ENCODE peak calls at places on chromosome 17, in four cellular contexts. I is lower leg skin, M is A549, R is psoas muscle. J is an unnamed sample.

GRCh38 chr17:39926588-39927100 is 757 bp downstream of the ORMDL3 start:
- DNase-seq in I (no peak), M (peak), R (no peak), J (peak)

GRCh38 chr17:70208825-70209555 is 39.7 kb downstream of the KCNJ2 start:
- DNase-seq in I (no peak), M (no peak), R (no peak), J (no peak)

GRCh38 chr17:38729886-38730525 is at the start of gene CISD3:
- DNase-seq in I (peak), M (peak), R (peak), J (peak)

GRCh38 chr17:4739122-4740024 is at the start of the genes CXCL16 and ZMYND15:
- DNase-seq in I (peak), M (peak), R (peak), J (peak)

GRCh38 chr17:31580331-31581021 is 189.0 kb downstream of the RAB11FIP4 start:
- DNase-seq in I (peak), M (no peak), R (peak), J (peak)

GRCh38 chr17:77117415-77117814 is 23.4 kb upstream of the SEC14L1 start:
- DNase-seq in I (no peak), M (no peak), R (no peak), J (no peak)

GRCh38 chr17:10790491-10791401 is 13.2 kb downstream of the TMEM238L start:
- DNase-seq in I (no peak), M (no peak), R (no peak), J (no peak)

GRCh38 chr17:57108656-57109392 is 23.8 kb downstream of the AKAP1 start:
- DNase-seq in I (no peak), M (no peak), R (peak), J (no peak)

GRCh38 chr17:31674717-31675349 is 184.2 kb downstream of the COPRS start:
- DNase-seq in I (peak), M (no peak), R (no peak), J (no peak)

GRCh38 chr17:11871773-11872172 is 125.5 kb downstream of the ZNF18 start:
- DNase-seq in I (no peak), M (no peak), R (no peak), J (no peak)

GRCh38 chr17:17104494-17104893 is 62.2 kb downstream of the MPRIP start:
- DNase-seq in I (no peak), M (no peak), R (peak), J (no peak)

GRCh38 chr17:58300336-58300735 is 19.6 kb upstream of the MPO start:
- DNase-seq in I (peak), M (no peak), R (no peak), J (no peak)

GRCh38 chr17:82952019-82952418 is 112.2 kb upstream of the ZNF750 start:
- DNase-seq in I (peak), M (no peak), R (peak), J (no peak)

GRCh38 chr17:28334666-28335200 is 539 bp downstream of the IFT20 start:
- DNase-seq in I (no peak), M (no peak), R (no peak), J (no peak)

GRCh38 chr17:27323538-27324212 is 29.8 kb downstream of the WSB1 start:
- DNase-seq in I (peak), M (no peak), R (peak), J (peak)

GRCh38 chr17:48841395-48841831 is 10.6 kb downstream of the CALCOCO2 start:
- DNase-seq in I (no peak), M (no peak), R (no peak), J (peak)

DNA sequence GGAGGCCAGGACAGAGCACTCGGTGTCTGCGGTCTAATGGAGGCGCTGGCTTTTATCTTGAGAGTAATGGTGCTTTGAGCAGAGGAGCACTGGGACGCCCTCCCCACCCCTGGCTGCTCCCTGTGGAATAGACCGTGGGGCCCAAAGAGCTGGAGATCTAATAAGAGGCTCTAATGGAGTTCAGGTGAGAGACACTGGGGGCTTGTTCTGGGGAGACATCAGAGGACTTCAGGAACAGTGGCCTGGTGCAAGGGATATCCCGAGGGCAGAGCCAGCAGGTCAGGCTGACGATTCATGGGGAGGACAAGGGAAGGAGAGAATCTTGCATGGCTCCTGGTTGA is 9.5 kb upstream of the KRT19 start:
- DNase-seq in I (no peak), M (no peak), R (no peak), J (no peak)
- TF ChIP-seq CTCF in I (no peak), M (no peak), R (no peak), J (no peak)

GRCh38 chr17:65548570-65548969 is 12.9 kb downstream of the AXIN2 start:
- DNase-seq in I (no peak), M (no peak), R (no peak), J (no peak)
- TF ChIP-seq CTCF in I (no peak), M (no peak), R (no peak), J (no peak)

DNA sequence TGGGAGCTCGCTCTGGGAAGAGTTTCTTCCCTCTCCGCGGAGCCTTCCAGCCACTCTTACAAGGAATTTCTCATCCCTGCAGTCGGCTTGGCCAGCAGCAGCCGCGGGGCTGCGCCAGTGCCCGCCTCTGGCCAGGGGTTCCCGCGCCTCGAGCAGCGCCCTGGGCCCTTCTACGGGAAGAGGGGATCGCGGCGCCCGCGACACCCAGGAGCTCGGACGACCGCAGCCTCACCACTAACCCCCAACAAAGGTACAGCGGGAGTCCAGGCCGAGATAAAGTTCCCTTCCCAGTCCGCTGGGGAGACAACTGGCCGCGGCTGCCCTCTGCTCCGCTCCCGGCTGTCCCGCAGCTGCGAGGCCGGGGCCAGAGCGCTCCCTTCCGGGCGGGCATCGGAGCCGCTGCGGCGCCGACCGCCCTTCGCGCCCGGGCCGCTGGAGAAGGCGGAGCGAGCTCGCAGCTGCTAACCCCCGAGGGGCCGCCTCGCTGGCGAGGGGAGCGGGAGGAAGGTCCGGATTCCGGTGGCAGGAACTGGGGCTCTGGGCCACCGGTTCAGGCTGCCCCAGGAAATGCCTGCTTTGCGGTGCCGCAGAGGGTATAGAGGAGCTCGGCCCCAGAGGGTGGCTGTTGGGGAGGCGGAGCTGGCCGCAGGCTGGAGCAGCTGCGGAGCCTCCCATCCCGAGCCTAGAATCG is 3.6 kb upstream of the HS3ST3B1 start:
- DNase-seq in I (peak), M (peak), R (peak), J (no peak)
- TF ChIP-seq CTCF in I (no peak), M (peak), R (peak), J (no peak)

DNA sequence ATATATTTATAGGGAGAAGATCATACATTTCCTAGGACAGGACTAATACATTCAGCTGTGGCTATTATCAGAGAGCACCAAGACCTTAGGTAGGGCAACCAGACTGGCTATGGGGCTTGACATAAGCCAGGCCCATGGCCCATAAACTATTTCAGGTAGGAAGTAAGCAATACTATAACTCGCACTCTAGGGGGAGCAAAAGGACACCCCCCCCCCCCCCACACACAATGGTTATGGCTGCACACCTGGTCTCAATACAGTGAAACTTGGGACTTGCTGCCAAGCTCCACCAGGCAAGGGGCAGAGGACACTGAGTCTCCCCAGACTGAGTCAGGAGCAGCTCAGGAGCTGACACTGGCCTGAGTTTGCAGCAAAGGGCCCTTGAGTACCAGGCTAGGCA is 348.9 kb upstream of the ASIC2 start:
- DNase-seq in I (no peak), M (no peak), R (no peak), J (no peak)
- TF ChIP-seq CTCF in I (no peak), M (no peak), R (no peak), J (no peak)

GRCh38 chr17:35807371-35808144 is 1.7 kb upstream of the TAF15 start:
- DNase-seq in I (no peak), M (no peak), R (no peak), J (no peak)

GRCh38 chr17:35808240-35808961 is 883 bp upstream of the TAF15 start:
- DNase-seq in I (no peak), M (no peak), R (no peak), J (no peak)

GRCh38 chr17:35811759-35812158 is 2.5 kb downstream of the TAF15 start:
- DNase-seq in I (no peak), M (no peak), R (no peak), J (no peak)

GRCh38 chr17:35809855-35810461 is 674 bp downstream of the TAF15 start:
- DNase-seq in I (no peak), M (no peak), R (no peak), J (no peak)

DNA sequence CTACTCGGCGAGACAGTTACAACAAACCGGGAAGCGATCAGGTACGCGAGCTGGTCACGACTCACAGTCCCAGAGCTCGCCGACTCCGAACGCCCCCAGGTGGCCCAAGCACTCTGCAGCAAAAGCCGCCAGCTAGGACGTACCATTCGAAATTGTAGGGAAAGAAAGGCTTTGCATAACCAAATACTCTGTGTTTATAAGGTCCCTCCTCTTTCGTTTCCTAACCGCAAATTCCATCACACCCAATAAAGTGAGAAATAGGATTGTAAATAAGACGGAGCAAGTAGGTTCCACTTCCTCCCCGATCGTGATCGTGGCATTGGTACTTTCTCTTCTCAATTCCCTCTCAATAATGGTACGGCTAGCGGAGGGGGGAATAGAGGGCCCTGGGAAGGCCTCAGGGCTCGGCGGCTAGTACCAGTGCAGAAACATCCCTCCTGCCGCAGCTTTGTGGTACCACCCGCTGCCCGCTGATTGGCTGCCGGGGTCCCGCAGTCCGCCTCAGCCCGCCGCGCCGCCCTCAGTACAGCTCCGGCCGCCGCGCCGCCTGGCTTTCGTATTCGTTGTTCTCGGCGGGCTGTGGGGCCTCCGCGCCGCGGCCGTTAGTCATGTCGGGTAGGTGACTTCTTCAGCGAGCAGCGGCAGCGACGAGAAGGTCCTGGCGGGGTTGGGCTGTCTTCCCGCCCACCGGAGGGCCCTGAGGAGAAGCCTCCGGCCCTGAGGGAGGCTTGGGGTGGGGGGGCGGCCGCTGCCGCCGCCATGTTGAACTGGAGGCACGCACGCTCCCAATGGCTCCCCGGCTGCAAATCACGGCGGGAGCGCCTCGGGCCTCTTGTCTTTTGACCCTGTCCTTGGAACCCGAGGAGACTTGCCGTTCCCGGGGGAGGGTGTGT is at the start of gene TAF15:
- DNase-seq in I (peak), M (peak), R (peak), J (peak)
- TF ChIP-seq CTCF in I (peak), M (peak), R (peak), J (peak)

GRCh38 chr17:41777579-41778188 is 8.8 kb downstream of the JUP start:
- DNase-seq in I (no peak), M (peak), R (peak), J (peak)
- TF ChIP-seq CTCF in I (no peak), M (no peak), R (no peak), J (no peak)

GRCh38 chr17:21019976-21020575 is 22.7 kb downstream of the USP22 start:
- DNase-seq in I (no peak), M (no peak), R (peak), J (no peak)
- TF ChIP-seq CTCF in I (no peak), M (peak), R (peak), J (no peak)

GRCh38 chr17:81403040-81403467 is 7.8 kb downstream of the BAHCC1 start:
- DNase-seq in I (no peak), M (no peak), R (no peak), J (no peak)
- TF ChIP-seq CTCF in I (no peak), M (no peak), R (no peak), J (peak)

GRCh38 chr17:76075364-76076099 is 951 bp downstream of the GALR2 start:
- DNase-seq in I (no peak), M (peak), R (no peak), J (peak)
- TF ChIP-seq CTCF in I (no peak), M (peak), R (no peak), J (no peak)